ENCODE peak calls at places on chromosomes 11 and 22, in eight cellular contexts. Z is NCI-H1105 treated with DMSO at 0.1 percent for 48 hours, S is fibroblast of pulmonary artery, A is mesothelial cell of epicardium, R is HT-29, L is right cardiac atrium, U is HFF-Myc, M is coronary artery. O is an unnamed sample.
A peak's percentile ranks its signal among the peaks of the same experiment; 100 is the strongest.

GRCh38 chr11:134349802-134350355 is 18.1 kb downstream of the GLB1L2 start:
- DNase-seq in S (no peak), Z (no peak), A (no peak), L (no peak), R (no peak), M (peak; percentile 58), U (no peak), O (no peak)

GRCh38 chr22:44193537-44193896 is 12.8 kb downstream of the PARVG start:
- DNase-seq in U (no peak), R (no peak), Z (no peak), M (no peak), S (no peak), A (no peak), L (no peak), O (no peak)

GRCh38 chr11:126262216-126262615 is 6.5 kb downstream of the SRPRA start:
- DNase-seq in A (no peak), R (no peak), M (no peak), S (no peak), Z (no peak), U (no peak), L (no peak), O (no peak)

GRCh38 chr11:64760759-64761417 is 1.1 kb upstream of the PYGM start:
- DNase-seq in S (no peak), Z (no peak), L (peak; percentile 20), R (no peak), A (no peak), U (no peak), M (no peak), O (no peak)

GRCh38 chr11:76209671-76209955 is 3.3 kb upstream of the WNT11 start:
- DNase-seq in L (peak; percentile 68), Z (peak; percentile 17), R (no peak), U (no peak), A (no peak), S (no peak), M (no peak), O (peak; percentile 48)

GRCh38 chr11:17812286-17813187 is 78.0 kb downstream of the KCNC1 start:
- DNase-seq in U (no peak), A (no peak), R (no peak), L (no peak), S (no peak), Z (peak; percentile 60), M (no peak), O (peak; percentile 90)

GRCh38 chr22:28505416-28506156 is 174.1 kb downstream of the TTC28 start:
- DNase-seq in U (no peak), A (no peak), Z (no peak), R (no peak), S (no peak), L (peak; percentile 47), M (no peak), O (no peak)

GRCh38 chr11:7501894-7502293 is 11.9 kb upstream of the PPFIBP2 start:
- DNase-seq in U (no peak), A (no peak), R (no peak), L (no peak), S (no peak), M (no peak), Z (no peak), O (no peak)

GRCh38 chr22:19942886-19943664 is 1.5 kb upstream of the TXNRD2 start:
- DNase-seq in L (peak; percentile 50), S (peak; percentile 87), R (peak; percentile 46), A (no peak), U (peak; percentile 65), Z (no peak), M (no peak), O (no peak)

GRCh38 chr11:129115652-129116585 is 76.2 kb downstream of the ARHGAP32 start:
- DNase-seq in Z (no peak), M (no peak), A (no peak), S (peak; percentile 63), R (peak; percentile 53), U (no peak), L (no peak), O (no peak)

GRCh38 chr11:50088231-50088630 is 55.6 kb downstream of the OR4C45 start:
- DNase-seq in R (no peak), A (no peak), M (no peak), Z (no peak), L (no peak), S (no peak), U (no peak), O (no peak)

GRCh38 chr11:70836071-70836470 is 416.3 kb downstream of the SHANK2 start:
- DNase-seq in Z (no peak), L (no peak), R (no peak), S (no peak), A (no peak), U (no peak), M (no peak), O (peak; percentile 10)

GRCh38 chr11:35804446-35805040 is 139.3 kb upstream of the LDLRAD3 start:
- DNase-seq in S (no peak), M (no peak), A (no peak), L (no peak), U (no peak), Z (no peak), R (no peak), O (no peak)

GRCh38 chr11:106986673-106987072 is 31.6 kb downstream of the GUCY1A2 start:
- DNase-seq in Z (no peak), L (no peak), R (no peak), M (no peak), S (no peak), U (no peak), A (no peak), O (no peak)

GRCh38 chr11:34860034-34860433 is 56.1 kb downstream of the APIP start:
- DNase-seq in S (no peak), L (no peak), Z (no peak), R (no peak), M (no peak), U (no peak), A (no peak), O (no peak)

GRCh38 chr11:109040303-109040702 is 375.4 kb downstream of the DDX10 start:
- DNase-seq in Z (no peak), S (no peak), M (no peak), L (no peak), A (no peak), U (no peak), R (peak; percentile 10), O (no peak)

GRCh38 chr11:33667819-33668467 is 32.7 kb downstream of the C11orf91 start:
- DNase-seq in M (no peak), L (no peak), A (no peak), R (no peak), Z (no peak), S (no peak), U (no peak), O (no peak)